ENCODE peak calls at places on chromosomes 1 and 21, in eight cellular contexts. V is activated gamma-delta T cell treated with anti-CD3 and anti-CD28 coated beads, Interleukin-2, amount 50 U/mL, for 16 hours; E is brain microvascular endothelial cell; D is mammary epithelial cell; Q is ELR; W is activated CD8-positive, alpha-beta memory T cell treated with anti-CD3 and anti-CD28 coated beads, Interleukin-2, amount 10 ng/mL, durations not matched to agents 7 days and 5 days; H is HEK293T; J is cardiac muscle cell. Y is an unnamed sample.

GRCh38 chr1:180468311-180468710 is 34.1 kb downstream of the ACBD6 start:
- DNase-seq in V (no peak), Q (no peak), D (no peak), J (no peak), E (no peak), H (no peak), W (no peak), Y (no peak)

GRCh38 chr1:18603212-18603852 is 27.3 kb upstream of the PAX7 start:
- DNase-seq in W (no peak), J (no peak), E (no peak), Q (no peak), D (no peak), H (no peak), V (no peak), Y (no peak)

GRCh38 chr1:143604887-143605286 is 366.9 kb downstream of the FAM72C start:
- DNase-seq in J (no peak), E (no peak), V (no peak), D (no peak), Q (no peak), H (no peak), W (no peak), Y (no peak)

GRCh38 chr1:113217447-113218208 is 144.6 kb downstream of the LRIG2 start:
- DNase-seq in D (no peak), Q (no peak), J (no peak), H (no peak), E (no peak), W (no peak), V (no peak), Y (peak)

GRCh38 chr1:203437696-203438315 is 37.8 kb upstream of the PRELP start:
- DNase-seq in H (no peak), J (no peak), E (no peak), D (no peak), Q (no peak), V (no peak), W (no peak), Y (no peak)

GRCh38 chr1:110554871-110555801 is 36.2 kb upstream of the KCNA10 start:
- DNase-seq in J (peak), D (no peak), W (peak), V (peak), H (peak), E (no peak), Q (peak), Y (peak)

GRCh38 chr1:232084584-232085223 is 458.1 kb downstream of the DISC1 start:
- DNase-seq in Q (peak), E (peak), W (no peak), D (peak), J (peak), V (no peak), H (peak), Y (no peak)

GRCh38 chr1:210222288-210223006 is 10.1 kb upstream of the SERTAD4 start:
- DNase-seq in J (peak), W (no peak), D (no peak), H (peak), V (no peak), E (no peak), Q (no peak), Y (peak)

GRCh38 chr1:179591592-179592580 is at the start of gene TDRD5:
- DNase-seq in W (no peak), Q (no peak), D (no peak), J (peak), H (no peak), V (no peak), E (no peak), Y (peak)

GRCh38 chr1:33972676-33973395 is 109.0 kb downstream of the HMGB4 start:
- DNase-seq in W (no peak), H (no peak), Q (no peak), V (no peak), E (no peak), J (no peak), D (no peak), Y (no peak)

GRCh38 chr1:183180634-183181056 is 5.4 kb upstream of the LAMC2 start:
- DNase-seq in D (peak), V (no peak), W (no peak), J (peak), E (peak), H (no peak), Q (peak), Y (peak)

GRCh38 chr1:115505157-115505571 is 136.6 kb upstream of the VANGL1 start:
- DNase-seq in Q (no peak), E (no peak), J (no peak), H (no peak), W (no peak), D (peak), V (no peak), Y (no peak)

GRCh38 chr1:220797553-220797952 is 10.8 kb downstream of the MTARC1 start:
- DNase-seq in E (no peak), H (no peak), D (peak), W (no peak), Q (no peak), V (no peak), J (peak), Y (no peak)

GRCh38 chr1:59595774-59596173 is 219.0 kb upstream of the HOOK1 start:
- DNase-seq in E (peak), Q (peak), V (no peak), J (no peak), H (no peak), W (no peak), D (peak), Y (no peak)

GRCh38 chr1:44881011-44881632 is 38.1 kb upstream of the PTCH2 start:
- DNase-seq in E (peak), D (peak), H (no peak), Q (peak), J (no peak), V (no peak), W (no peak), Y (no peak)

GRCh38 chr21:27536319-27536718 is 569.4 kb upstream of the ADAMTS5 start:
- DNase-seq in H (no peak), D (peak), Q (peak), E (no peak), J (no peak), V (no peak), W (no peak), Y (no peak)